ENCODE peak calls at places on chromosomes 4 and X, in ten cellular contexts. H, C, U, P, Q, V, K, L, I and F are unnamed samples.

GRCh38 chr4:37438880-37439279 is 194.3 kb downstream of the NWD2 start:
- DNase-seq in Q (no peak), L (no peak), C (no peak), K (no peak), V (no peak), P (no peak), U (no peak), H (no peak), I (no peak), F (no peak)

GRCh38 chrX:118418811-118419251 is 72.9 kb downstream of the WDR44 start:
- DNase-seq in V (no peak), P (no peak), U (no peak), I (no peak), Q (no peak), C (no peak), K (no peak), L (no peak), H (no peak), F (peak; percentile 8)

GRCh38 chrX:13380230-13380629 is 60.4 kb upstream of the ATXN3L start:
- DNase-seq in I (no peak), P (no peak), L (no peak), H (no peak), V (no peak), Q (peak; percentile 52), C (no peak), K (no peak), U (peak; percentile 2), F (no peak)

GRCh38 chr4:159235779-159236368 is 133.0 kb downstream of the RAPGEF2 start:
- DNase-seq in V (no peak), U (peak; percentile 80), H (no peak), K (no peak), I (no peak), L (no peak), Q (no peak), C (no peak), P (no peak), F (no peak)

GRCh38 chr4:787561-787981 is 38.4 kb downstream of the CPLX1 start:
- DNase-seq in V (no peak), C (no peak), K (no peak), L (no peak), U (no peak), H (no peak), P (no peak), Q (no peak), I (no peak), F (no peak)

GRCh38 chr4:109590841-109591357 is 30.9 kb downstream of the MCUB start:
- DNase-seq in H (no peak), V (no peak), P (no peak), I (no peak), L (no peak), C (no peak), U (no peak), Q (peak; percentile 18), K (no peak), F (no peak)

GRCh38 chr4:186621959-186622553 is 66.7 kb upstream of the MTNR1A start:
- DNase-seq in P (no peak), C (no peak), I (no peak), H (no peak), L (no peak), U (no peak), K (peak; percentile 82), V (no peak), Q (peak; percentile 59), F (no peak)

GRCh38 chr4:10032625-10033024 is 11.3 kb upstream of the SLC2A9 start:
- DNase-seq in K (peak; percentile 18), I (peak; percentile 35), L (no peak), C (no peak), V (no peak), H (peak; percentile 87), U (no peak), Q (peak; percentile 71), P (no peak), F (peak; percentile 52)

GRCh38 chr4:47830263-47831025 is 7.4 kb downstream of the CORIN start:
- DNase-seq in V (no peak), K (no peak), L (no peak), Q (no peak), P (no peak), H (no peak), U (no peak), C (no peak), I (no peak), F (no peak)

GRCh38 chr4:187744911-187745310 is 250.7 kb upstream of the ZFP42 start:
- DNase-seq in V (no peak), C (no peak), Q (no peak), U (no peak), L (no peak), H (no peak), K (no peak), I (no peak), P (no peak), F (peak; percentile 10)

GRCh38 chrX:142084611-142085010 is 120.5 kb downstream of the MAGEC2 start:
- DNase-seq in I (no peak), K (no peak), Q (no peak), C (no peak), V (no peak), H (no peak), L (no peak), U (no peak), P (no peak), F (no peak)

GRCh38 chrX:142089193-142089592 is 115.9 kb downstream of the MAGEC2 start:
- DNase-seq in V (no peak), P (no peak), K (no peak), C (no peak), H (peak; percentile 14), L (no peak), I (no peak), U (peak; percentile 1), Q (no peak), F (no peak)
- TF ChIP-seq CTCF in V (peak; percentile 47), P (no peak), K (no peak), C (no peak), H (peak; percentile 28), L (no peak), I (no peak), U (peak; percentile 11), Q (no peak), F (no peak)

DNA sequence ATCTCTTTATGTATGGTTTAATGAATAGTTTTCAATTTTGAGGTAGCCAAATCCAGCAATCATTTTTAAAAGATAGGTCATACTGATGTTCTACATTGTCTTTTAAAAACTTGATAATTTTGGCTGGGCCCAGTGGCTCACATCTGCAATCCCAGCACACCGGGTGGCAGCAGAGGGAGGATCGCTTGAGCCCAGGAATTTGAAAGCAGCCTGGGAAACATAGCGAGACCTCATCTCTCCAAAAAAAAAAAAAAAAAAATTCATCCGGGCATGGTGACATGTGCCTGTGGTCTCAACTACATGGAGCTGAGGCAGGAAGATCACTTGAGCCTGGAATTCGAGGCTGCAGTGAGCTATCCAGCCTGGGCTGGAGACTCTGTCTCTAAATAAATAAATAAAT is 419.8 kb downstream of the GALNTL6 start:
- DNase-seq in K (no peak), U (no peak), C (no peak), Q (no peak), L (no peak), I (no peak), P (no peak), H (no peak), V (no peak), F (no peak)
- TF ChIP-seq CTCF in K (no peak), U (no peak), C (no peak), Q (no peak), L (no peak), I (no peak), P (no peak), H (no peak), V (no peak), F (no peak)

GRCh38 chr4:123990310-123990709 is 593.7 kb downstream of the SPRY1 start:
- DNase-seq in Q (no peak), L (no peak), V (no peak), I (no peak), H (no peak), C (no peak), U (no peak), K (no peak), P (no peak), F (no peak)
- TF ChIP-seq CTCF in Q (peak; percentile 22), L (no peak), V (no peak), I (no peak), H (no peak), C (no peak), U (no peak), K (no peak), P (no peak), F (no peak)

GRCh38 chr4:180960758-180961401 is 1282.3 kb upstream of the TENM3 start:
- DNase-seq in C (no peak), U (no peak), I (no peak), P (no peak), K (no peak), V (no peak), Q (no peak), H (no peak), L (no peak), F (no peak)
- TF ChIP-seq CTCF in C (no peak), U (no peak), I (no peak), P (no peak), K (peak; percentile 39), V (no peak), Q (peak; percentile 11), H (no peak), L (no peak), F (no peak)

GRCh38 chr4:72467633-72468032 is 101.4 kb downstream of the ADAMTS3 start:
- DNase-seq in L (no peak), C (no peak), I (no peak), U (no peak), P (no peak), V (no peak), K (no peak), Q (no peak), H (no peak), F (no peak)

GRCh38 chr4:72471816-72472215 is 97.2 kb downstream of the ADAMTS3 start:
- DNase-seq in P (no peak), U (no peak), C (no peak), I (no peak), H (no peak), K (no peak), Q (no peak), V (no peak), L (no peak), F (no peak)

GRCh38 chr4:72463724-72464123 is 105.3 kb downstream of the ADAMTS3 start:
- DNase-seq in V (no peak), C (no peak), L (no peak), Q (no peak), K (no peak), P (no peak), I (no peak), U (no peak), H (no peak), F (no peak)

GRCh38 chr4:72473434-72473900 is 95.6 kb downstream of the ADAMTS3 start:
- DNase-seq in K (no peak), L (no peak), V (no peak), C (peak; percentile 1), U (no peak), Q (no peak), P (no peak), I (no peak), H (peak; percentile 1), F (no peak)

DNA sequence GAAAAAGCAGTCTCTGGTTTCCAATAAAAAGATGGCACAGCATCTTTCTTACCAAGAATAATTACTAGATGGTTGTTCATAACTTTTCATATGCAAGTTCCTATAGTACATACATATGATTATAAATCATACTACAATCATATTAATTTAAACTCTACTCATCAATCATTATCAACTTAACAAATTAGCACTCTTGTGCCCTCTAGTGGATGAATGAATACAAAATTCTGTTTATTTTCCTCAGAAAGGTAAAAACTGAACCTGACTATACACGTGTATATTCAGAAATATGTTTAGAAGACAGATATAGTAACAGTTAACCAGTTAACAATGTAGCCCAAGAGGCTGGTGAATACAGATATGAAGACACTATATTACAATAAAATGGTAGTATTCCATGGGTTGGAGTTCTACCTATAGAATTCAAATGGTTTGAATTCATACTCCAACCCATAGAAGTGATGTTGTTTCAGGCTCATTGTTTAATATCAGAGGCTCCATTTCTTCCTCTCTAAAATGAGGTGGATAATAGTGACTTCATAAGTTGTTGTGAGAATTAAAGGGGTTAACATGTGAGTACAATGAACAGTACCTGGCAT is 100.0 kb downstream of the ADAMTS3 start:
- DNase-seq in V (no peak), P (no peak), U (peak; percentile 46), H (peak; percentile 20), I (peak; percentile 25), Q (no peak), C (no peak), K (no peak), L (no peak), F (no peak)
- TF ChIP-seq CTCF in V (peak; percentile 75), P (no peak), U (no peak), H (no peak), I (peak; percentile 28), Q (peak; percentile 72), C (peak; percentile 67), K (no peak), L (peak; percentile 18), F (peak; percentile 20)